ENCODE peak calls at places on chromosomes 2 and 18, in eight cellular contexts. One of them, this sample, is unnamed.

GRCh38 chr2:112884869-112885502 is 26.0 kb upstream of the IL37 start:
- DNase-seq in neural crest cell: peak
- DNase-seq in tibial artery: no peak
- DNase-seq in heart left ventricle: no peak
- DNase-seq in GM06990: peak
- DNase-seq in heart right ventricle: peak
- DNase-seq in psoas muscle: peak
- DNase-seq in K562: peak
- DNase-seq in this sample: peak

GRCh38 chr2:88198308-88198707 is 28.2 kb downstream of the THNSL2 start:
- DNase-seq in tibial artery: no peak
- DNase-seq in neural crest cell: no peak
- DNase-seq in GM06990: no peak
- DNase-seq in heart left ventricle: no peak
- DNase-seq in psoas muscle: no peak
- DNase-seq in K562: no peak
- DNase-seq in heart right ventricle: no peak
- DNase-seq in this sample: no peak

GRCh38 chr2:159797468-159798375 is at the start of gene CD302:
- DNase-seq in psoas muscle: peak
- DNase-seq in heart left ventricle: peak
- DNase-seq in GM06990: peak
- DNase-seq in K562: peak
- DNase-seq in heart right ventricle: peak
- DNase-seq in tibial artery: peak
- DNase-seq in neural crest cell: peak
- DNase-seq in this sample: peak

GRCh38 chr2:218885981-218886447 is 5.4 kb downstream of the WNT10A start:
- DNase-seq in GM06990: no peak
- DNase-seq in heart left ventricle: no peak
- DNase-seq in heart right ventricle: no peak
- DNase-seq in neural crest cell: no peak
- DNase-seq in K562: no peak
- DNase-seq in psoas muscle: no peak
- DNase-seq in tibial artery: no peak
- DNase-seq in this sample: no peak

GRCh38 chr18:65737346-65737745 is 13.5 kb upstream of the CDH7 start:
- DNase-seq in neural crest cell: no peak
- DNase-seq in psoas muscle: no peak
- DNase-seq in heart left ventricle: no peak
- DNase-seq in heart right ventricle: no peak
- DNase-seq in tibial artery: no peak
- DNase-seq in K562: no peak
- DNase-seq in GM06990: no peak
- DNase-seq in this sample: no peak

GRCh38 chr2:174400853-174401252 is 5.3 kb downstream of the SCRN3 start:
- DNase-seq in heart right ventricle: no peak
- DNase-seq in tibial artery: no peak
- DNase-seq in heart left ventricle: no peak
- DNase-seq in GM06990: no peak
- DNase-seq in neural crest cell: no peak
- DNase-seq in psoas muscle: no peak
- DNase-seq in K562: no peak
- DNase-seq in this sample: no peak

GRCh38 chr2:200713704-200714064 is 98.0 kb upstream of the BZW1 start:
- DNase-seq in K562: no peak
- DNase-seq in heart left ventricle: no peak
- DNase-seq in GM06990: peak
- DNase-seq in neural crest cell: no peak
- DNase-seq in psoas muscle: no peak
- DNase-seq in tibial artery: no peak
- DNase-seq in heart right ventricle: no peak
- DNase-seq in this sample: no peak

GRCh38 chr18:2406544-2406943 is 164.8 kb downstream of the METTL4 start:
- DNase-seq in tibial artery: no peak
- DNase-seq in heart left ventricle: no peak
- DNase-seq in neural crest cell: no peak
- DNase-seq in heart right ventricle: no peak
- DNase-seq in psoas muscle: no peak
- DNase-seq in GM06990: no peak
- DNase-seq in K562: no peak
- DNase-seq in this sample: no peak

GRCh38 chr2:29765711-29766110 is 155.7 kb downstream of the ALK start:
- DNase-seq in tibial artery: no peak
- DNase-seq in heart right ventricle: no peak
- DNase-seq in heart left ventricle: no peak
- DNase-seq in GM06990: no peak
- DNase-seq in K562: no peak
- DNase-seq in psoas muscle: no peak
- DNase-seq in neural crest cell: no peak
- DNase-seq in this sample: no peak

GRCh38 chr2:36318547-36318946 is 37.0 kb upstream of the CRIM1 start:
- DNase-seq in GM06990: no peak
- DNase-seq in K562: no peak
- DNase-seq in psoas muscle: no peak
- DNase-seq in tibial artery: no peak
- DNase-seq in neural crest cell: no peak
- DNase-seq in heart left ventricle: no peak
- DNase-seq in heart right ventricle: no peak
- DNase-seq in this sample: no peak

GRCh38 chr2:226118471-226119429 is 680.9 kb downstream of the IRS1 start:
- DNase-seq in heart left ventricle: no peak
- DNase-seq in tibial artery: peak
- DNase-seq in neural crest cell: no peak
- DNase-seq in psoas muscle: peak
- DNase-seq in heart right ventricle: no peak
- DNase-seq in GM06990: no peak
- DNase-seq in K562: no peak
- DNase-seq in this sample: no peak

GRCh38 chr18:58264846-58265245 is 220.8 kb downstream of the NEDD4L start:
- DNase-seq in K562: no peak
- DNase-seq in neural crest cell: no peak
- DNase-seq in psoas muscle: no peak
- DNase-seq in GM06990: no peak
- DNase-seq in tibial artery: no peak
- DNase-seq in heart left ventricle: no peak
- DNase-seq in heart right ventricle: no peak
- DNase-seq in this sample: no peak

GRCh38 chr2:152367547-152368250 is 32.7 kb downstream of the FMNL2 start:
- DNase-seq in neural crest cell: no peak
- DNase-seq in K562: no peak
- DNase-seq in heart left ventricle: no peak
- DNase-seq in heart right ventricle: no peak
- DNase-seq in psoas muscle: no peak
- DNase-seq in tibial artery: no peak
- DNase-seq in GM06990: peak
- DNase-seq in this sample: no peak

GRCh38 chr2:81324046-81324445 is 1019.5 kb upstream of the LRRTM1 start:
- DNase-seq in heart right ventricle: no peak
- DNase-seq in K562: no peak
- DNase-seq in psoas muscle: no peak
- DNase-seq in tibial artery: no peak
- DNase-seq in GM06990: no peak
- DNase-seq in heart left ventricle: no peak
- DNase-seq in neural crest cell: no peak
- DNase-seq in this sample: no peak

GRCh38 chr2:210623506-210623905 is 67.1 kb downstream of the CPS1 start:
- DNase-seq in tibial artery: no peak
- DNase-seq in neural crest cell: no peak
- DNase-seq in K562: no peak
- DNase-seq in psoas muscle: no peak
- DNase-seq in GM06990: no peak
- DNase-seq in heart left ventricle: no peak
- DNase-seq in heart right ventricle: no peak
- DNase-seq in this sample: no peak

GRCh38 chr2:37388074-37388473 is 43.6 kb downstream of the QPCT start:
- DNase-seq in K562: no peak
- DNase-seq in psoas muscle: no peak
- DNase-seq in neural crest cell: no peak
- DNase-seq in heart left ventricle: no peak
- DNase-seq in tibial artery: no peak
- DNase-seq in heart right ventricle: no peak
- DNase-seq in GM06990: no peak
- DNase-seq in this sample: no peak

GRCh38 chr2:202950592-202950991 is 38.5 kb downstream of the CARF start:
- DNase-seq in psoas muscle: no peak
- DNase-seq in tibial artery: no peak
- DNase-seq in heart right ventricle: no peak
- DNase-seq in K562: peak
- DNase-seq in GM06990: no peak
- DNase-seq in heart left ventricle: no peak
- DNase-seq in neural crest cell: no peak
- DNase-seq in this sample: no peak

GRCh38 chr2:47309952-47310800 is 92.8 kb upstream of the MSH2 start:
- DNase-seq in heart left ventricle: peak
- DNase-seq in GM06990: peak
- DNase-seq in K562: peak
- DNase-seq in heart right ventricle: no peak
- DNase-seq in tibial artery: no peak
- DNase-seq in psoas muscle: no peak
- DNase-seq in neural crest cell: no peak
- DNase-seq in this sample: no peak

GRCh38 chr18:33440011-33440383 is 524 bp downstream of the CCDC178 start:
- DNase-seq in GM06990: no peak
- DNase-seq in psoas muscle: no peak
- DNase-seq in tibial artery: peak
- DNase-seq in neural crest cell: peak
- DNase-seq in heart right ventricle: peak
- DNase-seq in K562: peak
- DNase-seq in heart left ventricle: peak
- DNase-seq in this sample: peak

GRCh38 chr18:54783100-54783499 is 45.2 kb upstream of the RAB27B start:
- DNase-seq in tibial artery: no peak
- DNase-seq in K562: no peak
- DNase-seq in heart left ventricle: no peak
- DNase-seq in neural crest cell: no peak
- DNase-seq in GM06990: no peak
- DNase-seq in psoas muscle: no peak
- DNase-seq in heart right ventricle: no peak
- DNase-seq in this sample: no peak

GRCh38 chr2:224036731-224037376 is 2.2 kb downstream of the SERPINE2 start:
- DNase-seq in GM06990: no peak
- DNase-seq in heart right ventricle: no peak
- DNase-seq in neural crest cell: no peak
- DNase-seq in psoas muscle: no peak
- DNase-seq in tibial artery: no peak
- DNase-seq in heart left ventricle: no peak
- DNase-seq in K562: no peak
- DNase-seq in this sample: no peak

GRCh38 chr2:196592331-196592911 is 47.1 kb upstream of the CCDC150 start:
- DNase-seq in heart right ventricle: peak
- DNase-seq in neural crest cell: peak
- DNase-seq in heart left ventricle: peak
- DNase-seq in GM06990: no peak
- DNase-seq in tibial artery: no peak
- DNase-seq in psoas muscle: no peak
- DNase-seq in K562: no peak
- DNase-seq in this sample: peak
- TF ChIP-seq CTCF in heart right ventricle: no peak
- TF ChIP-seq CTCF in neural crest cell: no peak
- TF ChIP-seq CTCF in heart left ventricle: no peak
- TF ChIP-seq CTCF in GM06990: no peak
- TF ChIP-seq CTCF in tibial artery: no peak
- TF ChIP-seq CTCF in psoas muscle: no peak
- TF ChIP-seq CTCF in K562: no peak
- TF ChIP-seq CTCF in this sample: peak

GRCh38 chr18:6405237-6406074 is 9.3 kb downstream of the L3MBTL4 start:
- DNase-seq in GM06990: no peak
- DNase-seq in neural crest cell: no peak
- DNase-seq in K562: no peak
- DNase-seq in tibial artery: no peak
- DNase-seq in psoas muscle: no peak
- DNase-seq in heart left ventricle: no peak
- DNase-seq in heart right ventricle: no peak
- DNase-seq in this sample: no peak

GRCh38 chr18:6404834-6405233 is 9.9 kb downstream of the L3MBTL4 start:
- DNase-seq in heart right ventricle: no peak
- DNase-seq in psoas muscle: no peak
- DNase-seq in GM06990: no peak
- DNase-seq in heart left ventricle: no peak
- DNase-seq in neural crest cell: no peak
- DNase-seq in K562: no peak
- DNase-seq in tibial artery: no peak
- DNase-seq in this sample: no peak

GRCh38 chr18:6397931-6398566 is 16.7 kb downstream of the L3MBTL4 start:
- DNase-seq in tibial artery: no peak
- DNase-seq in psoas muscle: no peak
- DNase-seq in heart left ventricle: no peak
- DNase-seq in neural crest cell: no peak
- DNase-seq in K562: no peak
- DNase-seq in GM06990: no peak
- DNase-seq in heart right ventricle: no peak
- DNase-seq in this sample: no peak

GRCh38 chr18:6406075-6406909 is 8.4 kb downstream of the L3MBTL4 start:
- DNase-seq in GM06990: no peak
- DNase-seq in tibial artery: peak
- DNase-seq in heart left ventricle: no peak
- DNase-seq in heart right ventricle: no peak
- DNase-seq in psoas muscle: peak
- DNase-seq in neural crest cell: no peak
- DNase-seq in K562: no peak
- DNase-seq in this sample: no peak

DNA sequence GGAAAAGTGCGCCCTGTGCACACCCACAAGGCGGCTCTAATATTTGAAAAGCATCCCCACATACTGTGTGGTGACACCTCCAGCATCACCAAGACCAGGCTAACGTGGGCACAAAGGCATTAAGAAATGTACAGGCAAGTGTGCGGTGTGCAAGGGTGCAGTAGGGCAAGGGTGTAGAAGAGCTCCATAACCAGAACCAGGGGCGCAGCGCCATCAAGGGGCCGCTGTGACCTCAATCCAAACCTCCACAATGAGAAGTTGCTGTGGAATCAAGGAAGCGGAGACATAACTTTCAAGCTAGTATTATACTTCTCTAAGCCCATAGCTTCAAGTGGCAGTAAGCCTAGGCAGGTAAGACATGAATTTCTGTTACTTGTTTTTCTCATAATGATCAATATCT is 13.0 kb downstream of the L3MBTL4 start:
- DNase-seq in heart left ventricle: no peak
- DNase-seq in psoas muscle: no peak
- DNase-seq in heart right ventricle: no peak
- DNase-seq in neural crest cell: peak
- DNase-seq in K562: no peak
- DNase-seq in tibial artery: no peak
- DNase-seq in GM06990: no peak
- DNase-seq in this sample: no peak
- TF ChIP-seq CTCF in heart left ventricle: no peak
- TF ChIP-seq CTCF in psoas muscle: no peak
- TF ChIP-seq CTCF in heart right ventricle: peak
- TF ChIP-seq CTCF in neural crest cell: peak
- TF ChIP-seq CTCF in K562: no peak
- TF ChIP-seq CTCF in tibial artery: no peak
- TF ChIP-seq CTCF in GM06990: peak
- TF ChIP-seq CTCF in this sample: peak

GRCh38 chr2:182101263-182101662 is 115.6 kb downstream of the PPP1R1C start:
- DNase-seq in tibial artery: no peak
- DNase-seq in GM06990: no peak
- DNase-seq in psoas muscle: no peak
- DNase-seq in heart left ventricle: no peak
- DNase-seq in K562: peak
- DNase-seq in heart right ventricle: no peak
- DNase-seq in neural crest cell: no peak
- DNase-seq in this sample: no peak
- TF ChIP-seq CTCF in tibial artery: no peak
- TF ChIP-seq CTCF in GM06990: peak
- TF ChIP-seq CTCF in psoas muscle: no peak
- TF ChIP-seq CTCF in heart left ventricle: no peak
- TF ChIP-seq CTCF in K562: no peak
- TF ChIP-seq CTCF in heart right ventricle: no peak
- TF ChIP-seq CTCF in neural crest cell: peak
- TF ChIP-seq CTCF in this sample: peak

GRCh38 chr2:127143851-127144782 is 37.2 kb upstream of the BIN1 start:
- DNase-seq in tibial artery: no peak
- DNase-seq in psoas muscle: no peak
- DNase-seq in neural crest cell: no peak
- DNase-seq in K562: no peak
- DNase-seq in GM06990: no peak
- DNase-seq in heart left ventricle: no peak
- DNase-seq in heart right ventricle: no peak
- DNase-seq in this sample: no peak
- TF ChIP-seq CTCF in tibial artery: no peak
- TF ChIP-seq CTCF in psoas muscle: peak
- TF ChIP-seq CTCF in neural crest cell: no peak
- TF ChIP-seq CTCF in K562: no peak
- TF ChIP-seq CTCF in GM06990: no peak
- TF ChIP-seq CTCF in heart left ventricle: no peak
- TF ChIP-seq CTCF in heart right ventricle: no peak
- TF ChIP-seq CTCF in this sample: no peak

This sample was measured in progenitor cell of endocrine pancreas.